ENCODE peak calls at places on chromosomes 7 and 10, in ten cellular contexts. One of them, this sample, is unnamed.

GRCh38 chr7:135147341-135147898 is 452 bp upstream of the TMEM140 start:
- DNase-seq in IMR-90: peak
- DNase-seq in progenitor cell of endocrine pancreas: no peak
- DNase-seq in left lung: no peak
- DNase-seq in WERI-Rb-1: no peak
- DNase-seq in neural progenitor cell: no peak
- DNase-seq in GM10248: no peak
- DNase-seq in uterus: peak
- DNase-seq in colonic mucosa: no peak
- DNase-seq in suprapubic skin: no peak
- DNase-seq in this sample: no peak

GRCh38 chr7:232571-233455 is 40.4 kb downstream of the FAM20C start:
- DNase-seq in IMR-90: peak
- DNase-seq in progenitor cell of endocrine pancreas: no peak
- DNase-seq in left lung: no peak
- DNase-seq in WERI-Rb-1: no peak
- DNase-seq in neural progenitor cell: no peak
- DNase-seq in GM10248: no peak
- DNase-seq in uterus: no peak
- DNase-seq in colonic mucosa: no peak
- DNase-seq in suprapubic skin: no peak
- DNase-seq in this sample: no peak

GRCh38 chr7:23000597-23001360 is 13.2 kb downstream of the HYCC1 start:
- DNase-seq in IMR-90: no peak
- DNase-seq in progenitor cell of endocrine pancreas: no peak
- DNase-seq in left lung: no peak
- DNase-seq in WERI-Rb-1: no peak
- DNase-seq in neural progenitor cell: no peak
- DNase-seq in GM10248: no peak
- DNase-seq in uterus: no peak
- DNase-seq in colonic mucosa: no peak
- DNase-seq in suprapubic skin: no peak
- DNase-seq in this sample: no peak

GRCh38 chr7:15215611-15216010 is 313.1 kb upstream of the DGKB start:
- DNase-seq in IMR-90: no peak
- DNase-seq in progenitor cell of endocrine pancreas: no peak
- DNase-seq in left lung: no peak
- DNase-seq in WERI-Rb-1: no peak
- DNase-seq in neural progenitor cell: no peak
- DNase-seq in GM10248: no peak
- DNase-seq in uterus: no peak
- DNase-seq in colonic mucosa: no peak
- DNase-seq in suprapubic skin: no peak
- DNase-seq in this sample: no peak

GRCh38 chr7:139034855-139035587 is 821 bp downstream of the ZC3HAV1L start:
- DNase-seq in IMR-90: peak
- DNase-seq in progenitor cell of endocrine pancreas: no peak
- DNase-seq in left lung: no peak
- DNase-seq in WERI-Rb-1: peak
- DNase-seq in neural progenitor cell: peak
- DNase-seq in GM10248: peak
- DNase-seq in uterus: peak
- DNase-seq in colonic mucosa: peak
- DNase-seq in suprapubic skin: no peak
- DNase-seq in this sample: no peak

GRCh38 chr10:94288361-94289116 is 74.2 kb downstream of the NOC3L start:
- DNase-seq in IMR-90: no peak
- DNase-seq in progenitor cell of endocrine pancreas: no peak
- DNase-seq in left lung: no peak
- DNase-seq in WERI-Rb-1: no peak
- DNase-seq in neural progenitor cell: peak
- DNase-seq in GM10248: no peak
- DNase-seq in uterus: no peak
- DNase-seq in colonic mucosa: no peak
- DNase-seq in suprapubic skin: no peak
- DNase-seq in this sample: no peak

GRCh38 chr10:61068471-61068870 is 124.5 kb upstream of the RHOBTB1 start:
- DNase-seq in IMR-90: no peak
- DNase-seq in progenitor cell of endocrine pancreas: no peak
- DNase-seq in left lung: no peak
- DNase-seq in WERI-Rb-1: no peak
- DNase-seq in neural progenitor cell: no peak
- DNase-seq in GM10248: no peak
- DNase-seq in uterus: no peak
- DNase-seq in colonic mucosa: no peak
- DNase-seq in suprapubic skin: no peak
- DNase-seq in this sample: no peak

GRCh38 chr10:79195091-79195923 is 126.5 kb downstream of the ZMIZ1 start:
- DNase-seq in IMR-90: peak
- DNase-seq in progenitor cell of endocrine pancreas: peak
- DNase-seq in left lung: peak
- DNase-seq in WERI-Rb-1: peak
- DNase-seq in neural progenitor cell: peak
- DNase-seq in GM10248: peak
- DNase-seq in uterus: peak
- DNase-seq in colonic mucosa: peak
- DNase-seq in suprapubic skin: peak
- DNase-seq in this sample: peak

DNA sequence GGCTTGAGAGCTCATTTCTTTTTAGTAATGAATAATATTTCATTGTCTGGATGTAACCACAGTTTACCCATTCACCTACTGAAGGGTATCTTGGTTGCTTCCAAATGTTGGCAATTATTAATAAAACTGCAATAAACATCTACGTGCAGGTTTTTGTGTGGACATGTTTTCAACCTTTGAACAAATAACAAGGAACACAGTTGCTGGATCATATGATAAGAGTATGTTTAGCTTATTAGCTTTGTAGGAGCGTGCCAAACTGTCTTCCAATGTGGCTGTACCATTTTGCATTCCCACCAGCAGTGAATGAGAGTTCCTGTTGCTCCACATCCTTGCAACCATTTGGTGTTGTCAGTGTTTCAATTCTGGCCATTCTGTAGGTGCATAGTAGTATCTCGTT is 49.0 kb downstream of the CSGALNACT2 start:
- DNase-seq in IMR-90: no peak
- DNase-seq in progenitor cell of endocrine pancreas: no peak
- DNase-seq in left lung: no peak
- DNase-seq in WERI-Rb-1: no peak
- DNase-seq in neural progenitor cell: no peak
- DNase-seq in GM10248: no peak
- DNase-seq in uterus: no peak
- DNase-seq in colonic mucosa: no peak
- DNase-seq in suprapubic skin: no peak
- DNase-seq in this sample: no peak
- TF ChIP-seq CTCF in IMR-90: no peak
- TF ChIP-seq CTCF in progenitor cell of endocrine pancreas: no peak
- TF ChIP-seq CTCF in left lung: no peak
- TF ChIP-seq CTCF in WERI-Rb-1: no peak
- TF ChIP-seq CTCF in neural progenitor cell: no peak
- TF ChIP-seq CTCF in GM10248: no peak
- TF ChIP-seq CTCF in uterus: no peak
- TF ChIP-seq CTCF in colonic mucosa: no peak
- TF ChIP-seq CTCF in suprapubic skin: no peak
- TF ChIP-seq CTCF in this sample: no peak

GRCh38 chr10:113108180-113108835 is 158.3 kb downstream of the TCF7L2 start:
- DNase-seq in IMR-90: no peak
- DNase-seq in progenitor cell of endocrine pancreas: peak
- DNase-seq in left lung: no peak
- DNase-seq in WERI-Rb-1: peak
- DNase-seq in neural progenitor cell: peak
- DNase-seq in GM10248: peak
- DNase-seq in uterus: no peak
- DNase-seq in colonic mucosa: peak
- DNase-seq in suprapubic skin: no peak
- DNase-seq in this sample: peak
- TF ChIP-seq CTCF in IMR-90: peak
- TF ChIP-seq CTCF in progenitor cell of endocrine pancreas: peak
- TF ChIP-seq CTCF in left lung: peak
- TF ChIP-seq CTCF in WERI-Rb-1: peak
- TF ChIP-seq CTCF in neural progenitor cell: peak
- TF ChIP-seq CTCF in GM10248: peak
- TF ChIP-seq CTCF in uterus: no peak
- TF ChIP-seq CTCF in colonic mucosa: peak
- TF ChIP-seq CTCF in suprapubic skin: peak
- TF ChIP-seq CTCF in this sample: peak

GRCh38 chr10:104128214-104128613 is 6.2 kb downstream of the SFR1 start:
- DNase-seq in IMR-90: peak
- DNase-seq in progenitor cell of endocrine pancreas: no peak
- DNase-seq in left lung: no peak
- DNase-seq in WERI-Rb-1: no peak
- DNase-seq in neural progenitor cell: no peak
- DNase-seq in GM10248: no peak
- DNase-seq in uterus: no peak
- DNase-seq in colonic mucosa: no peak
- DNase-seq in suprapubic skin: no peak
- DNase-seq in this sample: no peak

GRCh38 chr10:104130041-104130440 is 8.1 kb downstream of the SFR1 start:
- DNase-seq in IMR-90: no peak
- DNase-seq in progenitor cell of endocrine pancreas: no peak
- DNase-seq in left lung: no peak
- DNase-seq in WERI-Rb-1: no peak
- DNase-seq in neural progenitor cell: no peak
- DNase-seq in GM10248: no peak
- DNase-seq in uterus: no peak
- DNase-seq in colonic mucosa: no peak
- DNase-seq in suprapubic skin: no peak
- DNase-seq in this sample: no peak

GRCh38 chr10:104122273-104123107 is 519 bp downstream of the SFR1 start:
- DNase-seq in IMR-90: peak
- DNase-seq in progenitor cell of endocrine pancreas: no peak
- DNase-seq in left lung: no peak
- DNase-seq in WERI-Rb-1: no peak
- DNase-seq in neural progenitor cell: no peak
- DNase-seq in GM10248: no peak
- DNase-seq in uterus: no peak
- DNase-seq in colonic mucosa: no peak
- DNase-seq in suprapubic skin: no peak
- DNase-seq in this sample: no peak

GRCh38 chr10:104123397-104123796 is 1.4 kb downstream of the SFR1 start:
- DNase-seq in IMR-90: peak
- DNase-seq in progenitor cell of endocrine pancreas: no peak
- DNase-seq in left lung: no peak
- DNase-seq in WERI-Rb-1: no peak
- DNase-seq in neural progenitor cell: no peak
- DNase-seq in GM10248: peak
- DNase-seq in uterus: no peak
- DNase-seq in colonic mucosa: no peak
- DNase-seq in suprapubic skin: no peak
- DNase-seq in this sample: no peak

DNA sequence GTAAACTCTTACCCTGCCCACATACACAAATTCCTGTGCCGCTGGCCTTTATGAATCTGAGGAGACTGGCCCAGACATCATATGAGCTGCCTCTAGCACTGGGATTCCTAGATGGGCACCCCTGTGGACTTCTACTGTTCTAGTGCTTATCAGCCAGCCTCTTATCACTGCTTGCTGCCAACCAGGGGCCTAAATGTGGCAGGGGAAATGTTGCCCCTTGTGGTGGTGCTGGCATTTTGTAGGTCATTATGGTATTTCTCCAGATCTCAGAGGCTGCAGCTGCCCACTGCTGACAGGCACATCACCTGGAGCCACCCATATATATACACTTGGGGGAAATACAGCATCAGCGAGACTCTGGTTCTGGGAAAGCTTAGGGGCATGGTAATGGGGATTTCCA is 5.4 kb downstream of the SFR1 start:
- DNase-seq in IMR-90: no peak
- DNase-seq in progenitor cell of endocrine pancreas: no peak
- DNase-seq in left lung: no peak
- DNase-seq in WERI-Rb-1: peak
- DNase-seq in neural progenitor cell: peak
- DNase-seq in GM10248: no peak
- DNase-seq in uterus: no peak
- DNase-seq in colonic mucosa: no peak
- DNase-seq in suprapubic skin: no peak
- DNase-seq in this sample: no peak
- TF ChIP-seq CTCF in IMR-90: no peak
- TF ChIP-seq CTCF in progenitor cell of endocrine pancreas: peak
- TF ChIP-seq CTCF in left lung: no peak
- TF ChIP-seq CTCF in WERI-Rb-1: peak
- TF ChIP-seq CTCF in neural progenitor cell: peak
- TF ChIP-seq CTCF in GM10248: no peak
- TF ChIP-seq CTCF in uterus: no peak
- TF ChIP-seq CTCF in colonic mucosa: no peak
- TF ChIP-seq CTCF in suprapubic skin: no peak
- TF ChIP-seq CTCF in this sample: no peak

GRCh38 chr7:92881091-92881485 is 44.7 kb upstream of the CDK6 start:
- DNase-seq in IMR-90: no peak
- DNase-seq in progenitor cell of endocrine pancreas: no peak
- DNase-seq in left lung: no peak
- DNase-seq in WERI-Rb-1: no peak
- DNase-seq in neural progenitor cell: no peak
- DNase-seq in GM10248: no peak
- DNase-seq in uterus: no peak
- DNase-seq in colonic mucosa: no peak
- DNase-seq in suprapubic skin: no peak
- DNase-seq in this sample: no peak

GRCh38 chr7:92882760-92883159 is 46.4 kb upstream of the CDK6 start:
- DNase-seq in IMR-90: no peak
- DNase-seq in progenitor cell of endocrine pancreas: no peak
- DNase-seq in left lung: no peak
- DNase-seq in WERI-Rb-1: no peak
- DNase-seq in neural progenitor cell: no peak
- DNase-seq in GM10248: no peak
- DNase-seq in uterus: no peak
- DNase-seq in colonic mucosa: no peak
- DNase-seq in suprapubic skin: no peak
- DNase-seq in this sample: no peak

GRCh38 chr7:92884218-92884617 is 47.8 kb upstream of the CDK6 start:
- DNase-seq in IMR-90: no peak
- DNase-seq in progenitor cell of endocrine pancreas: no peak
- DNase-seq in left lung: no peak
- DNase-seq in WERI-Rb-1: no peak
- DNase-seq in neural progenitor cell: no peak
- DNase-seq in GM10248: no peak
- DNase-seq in uterus: no peak
- DNase-seq in colonic mucosa: no peak
- DNase-seq in suprapubic skin: no peak
- DNase-seq in this sample: no peak

GRCh38 chr7:92877367-92877766 is 41.0 kb upstream of the CDK6 start:
- DNase-seq in IMR-90: no peak
- DNase-seq in progenitor cell of endocrine pancreas: no peak
- DNase-seq in left lung: no peak
- DNase-seq in WERI-Rb-1: no peak
- DNase-seq in neural progenitor cell: no peak
- DNase-seq in GM10248: no peak
- DNase-seq in uterus: no peak
- DNase-seq in colonic mucosa: no peak
- DNase-seq in suprapubic skin: no peak
- DNase-seq in this sample: no peak

DNA sequence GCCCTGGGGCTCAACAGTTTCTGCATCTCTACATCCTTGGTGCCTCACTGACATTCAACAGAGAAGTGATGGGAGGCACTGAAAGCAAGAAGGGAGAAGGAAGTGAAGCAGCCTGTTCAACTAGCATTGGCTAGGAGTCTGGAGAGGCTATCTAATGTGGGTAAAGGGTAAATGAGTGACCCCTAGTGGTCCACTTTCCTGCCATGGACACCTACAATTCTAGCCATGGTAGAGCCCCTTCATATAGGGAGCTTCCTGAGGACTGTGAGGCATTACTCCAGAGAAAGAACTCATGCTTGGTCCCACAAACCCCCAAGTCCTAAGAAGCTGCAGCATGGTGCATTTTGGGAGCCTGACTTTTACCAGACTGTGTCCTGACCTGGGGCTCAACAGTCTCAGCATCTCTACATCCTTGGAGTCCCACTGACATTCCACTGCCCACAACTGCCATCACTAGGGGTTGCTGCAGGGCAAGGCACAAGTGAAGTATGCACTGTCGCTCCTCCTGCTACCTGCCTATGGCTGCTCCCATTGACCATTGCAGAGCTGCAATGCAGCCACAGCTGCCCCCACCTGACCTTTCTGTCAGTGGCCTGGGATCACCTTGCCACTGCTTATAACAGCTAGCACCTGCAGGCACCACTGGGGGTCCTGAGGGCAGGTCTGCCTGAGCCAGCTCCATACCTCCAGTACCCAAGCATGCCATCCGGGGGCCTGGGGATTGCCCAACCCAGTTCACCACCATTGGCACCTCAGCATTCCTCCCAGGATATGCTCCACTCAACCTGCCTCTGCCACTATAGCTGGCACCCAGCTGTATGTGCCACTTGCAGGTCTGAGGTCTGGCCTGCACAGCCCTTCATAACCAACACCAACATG is 44.1 kb upstream of the CDK6 start:
- DNase-seq in IMR-90: no peak
- DNase-seq in progenitor cell of endocrine pancreas: no peak
- DNase-seq in left lung: no peak
- DNase-seq in WERI-Rb-1: peak
- DNase-seq in neural progenitor cell: peak
- DNase-seq in GM10248: peak
- DNase-seq in uterus: no peak
- DNase-seq in colonic mucosa: peak
- DNase-seq in suprapubic skin: no peak
- DNase-seq in this sample: no peak
- TF ChIP-seq CTCF in IMR-90: peak
- TF ChIP-seq CTCF in progenitor cell of endocrine pancreas: peak
- TF ChIP-seq CTCF in left lung: no peak
- TF ChIP-seq CTCF in WERI-Rb-1: peak
- TF ChIP-seq CTCF in neural progenitor cell: peak
- TF ChIP-seq CTCF in GM10248: peak
- TF ChIP-seq CTCF in uterus: no peak
- TF ChIP-seq CTCF in colonic mucosa: no peak
- TF ChIP-seq CTCF in suprapubic skin: no peak
- TF ChIP-seq CTCF in this sample: peak